ENCODE peak calls at places on chromosomes 4 and X, in five cellular contexts. M, A, G, F and K are unnamed samples.

GRCh38 chr4:151204925-151205524 is 71.9 kb upstream of the PRSS48 start:
- ATAC-seq in A (no peak), F (peak), M (no peak), G (no peak), K (no peak)

GRCh38 chrX:78098108-78098507 is 5.9 kb upstream of the PGK1 start:
- ATAC-seq in F (no peak), A (no peak), M (no peak), G (no peak), K (peak)

GRCh38 chrX:100410083-100410590 is at the start of gene PCDH19:
- ATAC-seq in G (no peak), F (peak), M (peak), A (peak), K (peak)

GRCh38 chr4:52100062-52100461 is 49.0 kb downstream of the SPATA18 start:
- ATAC-seq in F (peak), M (no peak), G (no peak), A (no peak), K (no peak)

GRCh38 chr4:105586638-105587328 is 34.4 kb downstream of the ARHGEF38 start:
- ATAC-seq in G (no peak), A (no peak), M (no peak), F (no peak), K (no peak)

GRCh38 chrX:48516285-48516684 is 5.3 kb upstream of the EBP start:
- ATAC-seq in G (no peak), A (no peak), M (no peak), F (no peak), K (no peak)

GRCh38 chr4:149885896-149886295 is 70.3 kb upstream of the IQCM start:
- ATAC-seq in F (no peak), G (no peak), A (no peak), M (no peak), K (no peak)

GRCh38 chr4:143270266-143270838 is 66.3 kb upstream of the GAB1 start:
- ATAC-seq in G (no peak), M (no peak), A (no peak), F (peak), K (no peak)

GRCh38 chrX:64894454-64895038 is 81.7 kb downstream of the ZC4H2 start:
- ATAC-seq in F (no peak), G (peak), M (peak), A (peak), K (peak)